ENCODE peak calls at places on chromosomes 1 and 21, in four cellular contexts. D is HepG2, X is GM12878, M is K562. Y is an unnamed sample.

GRCh38 chr1:41578712-41579335 is 94.3 kb upstream of the EDN2 start:
- DNase-seq in M (peak), X (no peak), D (peak), Y (peak)

GRCh38 chr1:81600878-81601658 is 199.7 kb upstream of the ADGRL2 start:
- DNase-seq in X (no peak), M (no peak), D (no peak), Y (peak)

GRCh38 chr21:40841524-40842196 is 5.3 kb downstream of the DSCAM start:
- DNase-seq in D (peak), M (no peak), X (no peak), Y (peak)

GRCh38 chr1:60037061-60037460 is 36.5 kb downstream of the C1orf87 start:
- DNase-seq in M (no peak), X (no peak), D (no peak), Y (no peak)

GRCh38 chr1:115641762-115642167 is at the start of gene VANGL1:
- DNase-seq in M (peak), X (no peak), D (peak), Y (peak)

GRCh38 chr1:64228181-64228957 is 24.9 kb downstream of the UBE2U start:
- DNase-seq in X (no peak), M (no peak), D (no peak), Y (no peak)

GRCh38 chr1:3404301-3404700 is 50.2 kb upstream of the ARHGEF16 start:
- DNase-seq in X (no peak), M (no peak), D (no peak), Y (no peak)

GRCh38 chr1:32741417-32742131 is 39.0 kb upstream of the SYNC start:
- DNase-seq in X (no peak), M (peak), D (no peak), Y (peak)

GRCh38 chr1:171188388-171189266 is 3.5 kb downstream of the FMO2 start:
- DNase-seq in M (peak), D (peak), X (peak), Y (peak)

GRCh38 chr1:172447641-172448040 is 3.8 kb upstream of the PIGC start:
- DNase-seq in X (no peak), D (no peak), M (no peak), Y (no peak)

GRCh38 chr1:199847021-199847420 is 180.5 kb upstream of the NR5A2 start:
- DNase-seq in D (no peak), M (no peak), X (no peak), Y (no peak)

GRCh38 chr1:63326106-63326472 is 3.7 kb downstream of the FOXD3 start:
- DNase-seq in M (no peak), D (no peak), X (no peak), Y (peak)

GRCh38 chr1:21638531-21639341 is 30.4 kb downstream of the RAP1GAP start:
- DNase-seq in M (peak), D (peak), X (no peak), Y (no peak)

GRCh38 chr21:36750579-36750959 is 51.7 kb downstream of the SIM2 start:
- DNase-seq in D (no peak), M (no peak), X (no peak), Y (no peak)

GRCh38 chr1:4084896-4085295 is 184.8 kb upstream of the C1orf174 start:
- DNase-seq in D (no peak), M (no peak), X (no peak), Y (no peak)

GRCh38 chr1:114008352-114009041 is 29.2 kb downstream of the OLFML3 start:
- DNase-seq in X (no peak), M (no peak), D (no peak), Y (no peak)

GRCh38 chr1:245693941-245694340 is 539.2 kb downstream of the KIF26B start:
- DNase-seq in D (no peak), M (no peak), X (no peak), Y (no peak)

GRCh38 chr1:94792876-94793605 is 27.1 kb upstream of the SLC44A3 start:
- DNase-seq in M (no peak), X (no peak), D (peak), Y (no peak)

GRCh38 chr1:44884746-44885145 is 41.7 kb upstream of the PTCH2 start:
- DNase-seq in D (no peak), M (no peak), X (no peak), Y (no peak)

GRCh38 chr1:46102769-46103476 is 29.5 kb downstream of the PIK3R3 start:
- DNase-seq in D (no peak), M (no peak), X (no peak), Y (no peak)

GRCh38 chr1:188872376-188872775 is 1605.3 kb downstream of the BRINP3 start:
- DNase-seq in M (no peak), D (no peak), X (no peak), Y (no peak)

GRCh38 chr1:100713636-100714035 is 5.9 kb upstream of the VCAM1 start:
- DNase-seq in D (no peak), X (no peak), M (no peak), Y (no peak)

GRCh38 chr1:169529068-169529642 is 43.4 kb upstream of the SLC19A2 start:
- DNase-seq in D (no peak), X (no peak), M (no peak), Y (no peak)

GRCh38 chr21:41745971-41746743 is 20.7 kb downstream of the RIPK4 start:
- DNase-seq in X (no peak), D (no peak), M (peak), Y (no peak)

GRCh38 chr1:61120998-61121397 is 38.6 kb downstream of the NFIA start:
- DNase-seq in M (no peak), D (peak), X (no peak), Y (no peak)

GRCh38 chr1:12480748-12481362 is 137.2 kb downstream of the DHRS3 start:
- DNase-seq in D (no peak), M (peak), X (no peak), Y (no peak)

GRCh38 chr1:59229138-59229537 is 67.8 kb upstream of the FGGY start:
- DNase-seq in M (no peak), D (no peak), X (no peak), Y (no peak)

GRCh38 chr1:55326496-55326895 is 111.3 kb upstream of the USP24 start:
- DNase-seq in X (no peak), M (no peak), D (no peak), Y (no peak)

GRCh38 chr1:119015547-119015946 is 27.4 kb upstream of the TBX15 start:
- DNase-seq in M (no peak), D (no peak), X (no peak), Y (no peak)

GRCh38 chr1:193697105-193697762 is 510.8 kb upstream of the B3GALT2 start:
- DNase-seq in D (peak), X (no peak), M (no peak), Y (no peak)

GRCh38 chr1:33626801-33627200 is 154.4 kb downstream of the ZSCAN20 start:
- DNase-seq in M (no peak), X (no peak), D (no peak), Y (no peak)

GRCh38 chr1:109993885-109994284 is 9.3 kb downstream of the AHCYL1 start:
- DNase-seq in D (no peak), X (no peak), M (no peak), Y (no peak)

GRCh38 chr1:58358311-58358710 is 188.2 kb downstream of the OMA1 start:
- DNase-seq in X (no peak), D (peak), M (no peak), Y (no peak)

GRCh38 chr1:53346007-53346813 is 18.3 kb upstream of the LRP8 start:
- DNase-seq in X (no peak), D (no peak), M (no peak), Y (peak)

GRCh38 chr1:201408176-201408814 is 9.2 kb upstream of the LAD1 start:
- DNase-seq in M (peak), X (no peak), D (peak), Y (peak)

GRCh38 chr1:24555591-24556413 is at the start of gene NCMAP:
- DNase-seq in M (no peak), D (peak), X (no peak), Y (no peak)
- TF ChIP-seq NFIC in M (no peak), D (no peak), X (no peak), Y (no peak)

DNA sequence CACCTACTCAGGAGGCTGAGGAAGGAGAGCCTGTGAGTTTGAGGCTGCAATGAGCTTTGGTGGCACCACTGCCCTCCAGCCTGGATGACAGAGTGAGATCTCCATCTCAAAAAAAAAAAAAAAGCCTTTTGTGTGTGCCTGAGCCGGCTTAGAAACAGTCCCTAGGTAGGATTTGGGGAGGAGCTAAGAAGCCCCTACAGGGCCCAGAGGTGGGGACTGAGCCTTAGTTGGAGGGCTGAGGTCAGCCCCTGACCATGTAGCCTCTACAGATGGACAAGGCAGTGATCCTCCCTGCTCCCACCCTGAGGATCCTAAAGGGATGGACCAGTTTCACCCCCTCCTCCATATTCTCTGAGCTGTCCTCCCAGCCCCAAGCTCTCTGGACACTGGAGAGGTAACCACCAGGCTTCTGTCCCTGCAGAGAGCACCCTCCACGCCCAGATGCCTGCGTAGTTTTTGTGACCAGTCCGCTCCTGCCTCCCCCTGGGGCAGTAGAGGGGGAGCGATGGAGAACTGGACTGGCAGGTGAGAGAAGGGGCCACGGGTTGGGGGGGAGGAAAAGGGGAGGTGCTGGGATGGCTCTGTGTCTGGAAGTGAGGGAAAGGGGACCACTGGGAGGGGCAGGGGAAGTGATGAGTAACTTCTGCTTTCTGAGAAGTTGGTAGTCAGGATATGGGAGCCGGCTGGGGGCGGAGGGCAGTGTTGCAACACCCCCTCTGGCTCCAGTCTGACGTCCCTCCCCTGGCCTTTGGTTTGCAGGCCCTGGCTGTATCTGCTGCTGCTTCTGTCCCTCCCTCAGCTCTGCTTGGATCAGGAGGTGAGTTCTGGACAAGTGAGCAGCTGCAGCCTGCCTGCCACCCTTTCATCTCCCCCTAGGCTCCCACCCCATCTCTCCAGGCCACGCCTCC is 2.8 kb downstream of the ADAMTSL4 start:
- DNase-seq in X (no peak), M (peak), D (peak), Y (no peak)
- TF ChIP-seq NFIC in X (no peak), M (no peak), D (no peak), Y (no peak)

DNA sequence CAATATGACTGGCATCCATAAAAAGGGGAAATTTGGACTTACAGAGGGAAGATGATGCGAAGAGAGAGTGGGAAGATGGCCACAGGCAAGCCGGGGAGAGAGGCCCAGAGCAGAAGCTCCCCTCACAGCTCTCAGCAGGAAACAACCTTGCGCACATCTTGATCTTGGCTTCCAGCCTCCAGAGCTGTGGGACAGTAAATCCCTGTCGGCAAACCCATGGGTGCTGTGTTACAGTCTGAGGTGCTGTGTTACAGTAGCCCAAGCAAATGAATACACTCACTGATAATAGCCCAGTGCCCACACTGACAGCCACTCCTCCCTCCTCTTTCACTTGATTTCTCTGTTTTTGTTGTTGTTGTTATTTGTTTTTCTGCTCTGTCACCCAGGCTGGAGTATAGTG is 22.4 kb downstream of the CDCA8 start:
- DNase-seq in D (no peak), X (no peak), M (no peak), Y (no peak)
- TF ChIP-seq NFIC in D (no peak), X (no peak), M (no peak), Y (no peak)

DNA sequence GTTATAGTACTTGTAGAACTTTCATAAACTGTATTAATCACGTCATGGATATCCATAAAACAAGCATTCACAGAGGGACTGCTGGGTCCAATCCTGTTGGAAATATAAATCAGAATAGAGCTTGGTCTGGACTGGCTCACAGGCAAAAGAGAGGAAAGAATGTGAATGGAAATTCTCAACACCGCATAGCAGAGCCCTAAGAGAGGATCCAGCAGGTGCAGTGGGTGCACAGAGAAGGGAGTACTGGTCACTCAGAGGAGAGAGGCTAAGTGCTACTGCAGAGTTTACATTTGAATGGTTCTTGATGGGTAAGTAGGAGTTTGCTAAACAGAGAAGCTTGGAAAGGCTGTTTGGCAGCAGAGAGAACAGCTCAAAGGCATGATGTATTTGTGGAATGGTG is 231.7 kb downstream of the PAPPA2 start:
- DNase-seq in M (no peak), X (no peak), D (no peak), Y (no peak)
- TF ChIP-seq NFIC in M (no peak), X (no peak), D (no peak), Y (no peak)

GRCh38 chr21:33760641-33761103 is 118.4 kb downstream of the ITSN1 start:
- DNase-seq in X (no peak), M (no peak), D (no peak), Y (no peak)

GRCh38 chr21:33767236-33767635 is 124.9 kb downstream of the ITSN1 start:
- DNase-seq in X (no peak), D (no peak), M (no peak), Y (no peak)

GRCh38 chr21:33762798-33763572 is 120.7 kb downstream of the ITSN1 start:
- DNase-seq in X (no peak), M (no peak), D (no peak), Y (no peak)

GRCh38 chr21:33763573-33763881 is 121.2 kb downstream of the ITSN1 start:
- DNase-seq in M (no peak), D (no peak), X (no peak), Y (no peak)

GRCh38 chr21:33761104-33762036 is 119.1 kb downstream of the ITSN1 start:
- DNase-seq in D (peak), M (peak), X (no peak), Y (no peak)
- TF ChIP-seq NFIC in D (no peak), M (no peak), X (no peak), Y (peak)

Y was measured in SK-N-SH.